ENCODE peak calls at places on chromosomes 7 and 10, in four cellular contexts. D is psoas muscle, C is upper lobe of right lung, S is lung. J is an unnamed sample.

GRCh38 chr7:17507717-17508116 is 209.3 kb downstream of the AHR start:
- DNase-seq in D (no peak), C (no peak), S (no peak), J (no peak)

GRCh38 chr10:5466451-5466996 is 32.8 kb downstream of the CALML5 start:
- DNase-seq in D (no peak), C (peak; percentile 84), S (peak; percentile 75), J (no peak)

GRCh38 chr10:30917790-30918189 is 113.9 kb downstream of the ZNF438 start:
- DNase-seq in D (no peak), C (no peak), S (no peak), J (no peak)

GRCh38 chr7:151930026-151930653 is 26.1 kb upstream of the GALNTL5 start:
- DNase-seq in D (no peak), C (no peak), S (no peak), J (no peak)

GRCh38 chr10:43939939-43940810 is 291.5 kb upstream of the ZNF32 start:
- DNase-seq in D (no peak), C (peak; percentile 17), S (peak; percentile 27), J (no peak)

GRCh38 chr7:17663056-17663675 is 277.1 kb downstream of the SNX13 start:
- DNase-seq in D (no peak), C (no peak), S (no peak), J (no peak)

GRCh38 chr10:11875499-11876281 is 52.5 kb downstream of the PROSER2 start:
- DNase-seq in D (peak; percentile 81), C (peak; percentile 93), S (peak; percentile 92), J (no peak)

GRCh38 chr10:91551856-91552255 is 81.0 kb downstream of the PPP1R3C start:
- DNase-seq in D (no peak), C (no peak), S (no peak), J (peak; percentile 17)

GRCh38 chr7:102082693-102083385 is 203.8 kb upstream of the SH2B2 start:
- DNase-seq in D (no peak), C (no peak), S (no peak), J (no peak)

GRCh38 chr7:47327698-47328391 is 254.1 kb downstream of the TNS3 start:
- DNase-seq in D (peak; percentile 83), C (peak; percentile 89), S (peak; percentile 76), J (peak; percentile 92)

GRCh38 chr7:8177109-8177933 is 84.6 kb downstream of the ICA1 start:
- DNase-seq in D (no peak), C (no peak), S (no peak), J (no peak)

GRCh38 chr7:130935564-130936157 is 201.7 kb upstream of the KLF14 start:
- DNase-seq in D (no peak), C (no peak), S (no peak), J (no peak)

GRCh38 chr7:118918556-118918955 is 694.1 kb downstream of the ANKRD7 start:
- DNase-seq in D (no peak), C (no peak), S (no peak), J (no peak)

GRCh38 chr7:79434867-79435266 is 18.6 kb downstream of the MAGI2 start:
- DNase-seq in D (no peak), C (no peak), S (no peak), J (no peak)

GRCh38 chr10:132279873-132280645 is 27.7 kb downstream of the STK32C start:
- DNase-seq in D (peak; percentile 4), C (no peak), S (no peak), J (no peak)

GRCh38 chr10:96301616-96302015 is 2.6 kb upstream of the DNTT start:
- DNase-seq in D (no peak), C (no peak), S (no peak), J (no peak)

GRCh38 chr7:73528204-73528603 is 6.1 kb upstream of the BAZ1B start:
- DNase-seq in D (no peak), C (no peak), S (no peak), J (no peak)

GRCh38 chr10:101585841-101586240 is 2.2 kb downstream of the POLL start:
- DNase-seq in D (no peak), C (no peak), S (no peak), J (no peak)

GRCh38 chr7:44977304-44977858 is 1.4 kb downstream of the MYO1G start:
- DNase-seq in D (no peak), C (no peak), S (peak; percentile 39), J (no peak)

GRCh38 chr7:25830228-25830627 is 321.8 kb upstream of the NFE2L3 start:
- DNase-seq in D (no peak), C (no peak), S (no peak), J (no peak)

GRCh38 chr7:11701829-11702560 is 130.0 kb downstream of the THSD7A start:
- DNase-seq in D (no peak), C (no peak), S (no peak), J (no peak)

GRCh38 chr7:133386204-133386603 is 133.3 kb downstream of the EXOC4 start:
- DNase-seq in D (no peak), C (no peak), S (no peak), J (no peak)

GRCh38 chr7:133382775-133383559 is 130.1 kb downstream of the EXOC4 start:
- DNase-seq in D (no peak), C (no peak), S (no peak), J (no peak)
- H3K27ac ChIP-seq in D (no peak overlapping the region), C (no peak overlapping the region), S (no peak overlapping the region), J (no peak overlapping the region)

GRCh38 chr10:70874061-70874460 is 14.3 kb downstream of the PCBD1 start:
- DNase-seq in D (no peak), C (no peak), S (no peak), J (no peak)
- H3K27ac ChIP-seq in D (no peak overlapping the region), C (no peak overlapping the region), S (no peak overlapping the region), J (no peak overlapping the region)

GRCh38 chr7:99554929-99555328 is 3.0 kb upstream of the FAM200A start:
- DNase-seq in D (no peak), C (no peak), S (no peak), J (no peak)

GRCh38 chr7:99557940-99558305 is 519 bp upstream of the ZNF655 start:
- DNase-seq in D (no peak), C (no peak), S (no peak), J (no peak)

GRCh38 chr7:99558306-99559275 is at the start of gene ZNF655:
- DNase-seq in D (peak; percentile 94), C (peak; percentile 96), S (peak; percentile 92), J (peak; percentile 89)

GRCh38 chr7:99559276-99559915 is 954 bp downstream of the ZNF655 start:
- DNase-seq in D (no peak), C (no peak), S (no peak), J (no peak)

GRCh38 chr7:99557196-99557607 is 1.2 kb upstream of the ZNF655 start:
- DNase-seq in D (no peak), C (no peak), S (no peak), J (no peak)
- H3K27ac ChIP-seq in D (peak overlapping the region; percentile 95), C (peak overlapping the region; percentile 99), S (peak overlapping the region; percentile 13), J (peak overlapping the region; percentile 96)

DNA sequence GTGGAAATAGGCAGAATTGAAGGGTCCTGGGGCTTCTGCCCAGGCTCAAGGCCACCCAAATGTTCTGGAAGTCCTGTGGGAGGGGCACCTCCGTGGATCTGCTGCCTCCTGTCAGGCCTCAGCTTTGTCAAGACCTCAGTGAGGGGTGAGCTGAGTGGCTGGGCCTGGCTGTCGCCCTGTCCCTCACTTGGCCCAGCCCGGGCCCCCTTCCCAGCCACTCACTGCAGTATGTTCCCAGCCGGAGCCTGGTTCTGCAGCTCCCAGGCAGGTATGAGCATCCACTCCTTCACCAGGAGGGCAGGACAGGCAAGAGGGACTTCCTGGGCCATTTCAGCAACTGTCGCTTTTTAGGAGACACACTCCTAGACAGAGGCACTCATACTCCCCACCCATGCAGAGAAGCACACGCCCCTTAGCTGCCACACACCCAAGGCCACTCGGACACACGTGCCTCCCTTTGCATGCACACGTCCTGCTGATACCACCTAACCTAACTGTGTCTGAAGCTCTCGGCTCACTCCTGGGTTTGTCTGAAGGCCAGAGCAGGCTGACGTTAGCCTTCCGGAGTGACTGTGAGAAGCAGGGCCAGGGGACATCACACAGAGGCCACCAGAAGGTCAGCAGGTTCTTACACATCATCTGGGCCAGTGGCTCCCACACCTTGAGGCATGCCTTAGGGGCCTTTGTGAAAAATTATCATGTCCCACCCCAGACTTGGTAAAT is 72.2 kb upstream of the COL13A1 start:
- DNase-seq in D (no peak), C (peak; percentile 37), S (no peak), J (no peak)
- H3K27ac ChIP-seq in D (peak overlapping the region; percentile 76), C (no peak overlapping the region), S (no peak overlapping the region), J (no peak overlapping the region)

DNA sequence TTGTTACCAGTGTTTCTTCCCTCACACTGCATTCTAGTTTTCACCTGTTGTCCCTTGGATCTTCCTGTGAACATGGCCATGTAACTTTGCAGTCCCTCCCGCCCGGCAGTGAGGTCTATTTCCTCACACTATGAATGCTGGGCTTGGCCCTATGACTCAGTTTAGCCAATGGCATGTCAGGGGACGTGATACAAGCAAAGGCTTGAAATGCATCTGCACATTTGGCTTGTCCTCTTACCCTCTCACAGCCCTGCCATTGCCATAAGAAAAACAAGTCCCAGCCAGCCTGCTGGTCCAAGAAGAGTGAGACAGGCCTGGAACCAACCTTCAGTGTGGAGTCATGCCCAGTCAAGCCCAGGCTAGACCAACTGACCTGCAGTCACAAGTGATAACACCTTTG is 17.1 kb upstream of the EZH2 start:
- DNase-seq in D (no peak), C (no peak), S (no peak), J (no peak)
- H3K27ac ChIP-seq in D (no peak overlapping the region), C (no peak overlapping the region), S (no peak overlapping the region), J (no peak overlapping the region)

GRCh38 chr10:33267708-33268107 is 66.8 kb downstream of the NRP1 start:
- DNase-seq in D (no peak), C (no peak), S (no peak), J (no peak)

GRCh38 chr10:33262871-33263270 is 71.6 kb downstream of the NRP1 start:
- DNase-seq in D (no peak), C (no peak), S (no peak), J (no peak)

GRCh38 chr10:33260403-33261239 is 73.8 kb downstream of the NRP1 start:
- DNase-seq in D (no peak), C (no peak), S (no peak), J (no peak)

GRCh38 chr10:33263453-33263852 is 71.0 kb downstream of the NRP1 start:
- DNase-seq in D (no peak), C (no peak), S (no peak), J (no peak)

GRCh38 chr10:33265621-33266020 is 68.8 kb downstream of the NRP1 start:
- DNase-seq in D (no peak), C (no peak), S (no peak), J (no peak)
- H3K27ac ChIP-seq in D (no peak overlapping the region), C (no peak overlapping the region), S (no peak overlapping the region), J (no peak overlapping the region)

GRCh38 chr7:100159099-100159623 is 638 bp upstream of the TRAPPC14 start:
- DNase-seq in D (no peak), C (no peak), S (no peak), J (no peak)
- H3K27ac ChIP-seq in D (peak overlapping the region; percentile 86), C (peak overlapping the region; percentile 85), S (peak overlapping the region; percentile 84), J (peak overlapping the region; percentile 83)